ENCODE peak calls at places on chromosomes 3 and 15, in nine cellular contexts. K is neural crest cell; G is CD4-positive, alpha-beta T cell; Y is progenitor cell of endocrine pancreas; D is foreskin fibroblast; F is GM10248; M is CD8-positive, alpha-beta T cell; Q is mucosa of descending colon; O is tibial artery. S is an unnamed sample.

GRCh38 chr3:43176666-43177065 is 70.8 kb upstream of the POMGNT2 start:
- DNase-seq in K (no peak), G (no peak), Y (no peak), D (no peak), F (no peak), M (no peak), Q (no peak), O (no peak), S (no peak)

GRCh38 chr15:101446527-101447167 is 42.9 kb downstream of the PCSK6 start:
- DNase-seq in K (no peak), G (no peak), Y (no peak), D (no peak), F (no peak), M (no peak), Q (no peak), O (no peak), S (no peak)

GRCh38 chr15:51024735-51025453 is 69.8 kb downstream of the TNFAIP8L3 start:
- DNase-seq in K (no peak), G (no peak), Y (no peak), D (no peak), F (no peak), M (no peak), Q (no peak), O (no peak), S (no peak)

GRCh38 chr3:125129512-125129962 is 73.7 kb upstream of the HEG1 start:
- DNase-seq in K (no peak), G (no peak), Y (no peak), D (peak), F (no peak), M (no peak), Q (peak), O (peak), S (peak)

GRCh38 chr15:55990071-55990470 is 3.3 kb downstream of the NEDD4 start:
- DNase-seq in K (no peak), G (no peak), Y (no peak), D (no peak), F (no peak), M (no peak), Q (no peak), O (no peak), S (no peak)

GRCh38 chr3:153641321-153641720 is 479.3 kb downstream of the RAP2B start:
- DNase-seq in K (no peak), G (no peak), Y (no peak), D (no peak), F (no peak), M (no peak), Q (no peak), O (no peak), S (no peak)

GRCh38 chr3:143975549-143976152 is 4.0 kb downstream of the DIPK2A start:
- DNase-seq in K (no peak), G (no peak), Y (no peak), D (peak), F (no peak), M (no peak), Q (peak), O (no peak), S (no peak)

GRCh38 chr3:24086597-24087369 is 141.7 kb downstream of the NR1D2 start:
- DNase-seq in K (no peak), G (no peak), Y (no peak), D (peak), F (no peak), M (no peak), Q (no peak), O (no peak), S (no peak)

GRCh38 chr15:63006032-63006878 is 36.3 kb upstream of the TPM1 start:
- DNase-seq in K (no peak), G (no peak), Y (no peak), D (no peak), F (no peak), M (no peak), Q (no peak), O (no peak), S (no peak)

GRCh38 chr3:72748659-72749058 is 99.6 kb downstream of the SHQ1 start:
- DNase-seq in K (no peak), G (no peak), Y (no peak), D (no peak), F (no peak), M (no peak), Q (no peak), O (no peak), S (no peak)

GRCh38 chr15:48340111-48340510 is 8.9 kb downstream of the DUT start:
- DNase-seq in K (no peak), G (no peak), Y (no peak), D (no peak), F (no peak), M (no peak), Q (no peak), O (no peak), S (no peak)

GRCh38 chr3:27079427-27080105 is 289.6 kb downstream of the NEK10 start:
- DNase-seq in K (no peak), G (no peak), Y (no peak), D (peak), F (no peak), M (no peak), Q (no peak), O (no peak), S (no peak)

GRCh38 chr15:41851167-41851523 is 12.5 kb downstream of the PLA2G4B start:
- DNase-seq in K (no peak), G (no peak), Y (no peak), D (no peak), F (no peak), M (no peak), Q (no peak), O (no peak), S (no peak)

GRCh38 chr15:90030376-90030775 is 29.3 kb downstream of the ZNF710 start:
- DNase-seq in K (no peak), G (no peak), Y (no peak), D (no peak), F (no peak), M (no peak), Q (no peak), O (peak), S (no peak)

GRCh38 chr15:94582368-94582767 is 351.0 kb downstream of the MCTP2 start:
- DNase-seq in K (peak), G (no peak), Y (peak), D (no peak), F (peak), M (peak), Q (peak), O (no peak), S (no peak)

GRCh38 chr15:70343961-70344360 is 246.2 kb upstream of the TLE3 start:
- DNase-seq in K (no peak), G (no peak), Y (no peak), D (no peak), F (no peak), M (no peak), Q (no peak), O (no peak), S (no peak)

GRCh38 chr15:44394062-44394461 is 33.4 kb upstream of the CTDSPL2 start:
- DNase-seq in K (no peak), G (no peak), Y (no peak), D (no peak), F (no peak), M (no peak), Q (no peak), O (no peak), S (no peak)

GRCh38 chr15:58528197-58528870 is 96.5 kb downstream of the LIPC start:
- DNase-seq in K (no peak), G (no peak), Y (no peak), D (no peak), F (no peak), M (no peak), Q (peak), O (peak), S (no peak)

GRCh38 chr3:138594150-138594934 is at the start of gene CEP70:
- DNase-seq in K (peak), G (peak), Y (peak), D (peak), F (peak), M (peak), Q (peak), O (peak), S (peak)

GRCh38 chr3:120203016-120203415 is 82.0 kb downstream of the GPR156 start:
- DNase-seq in K (no peak), G (no peak), Y (no peak), D (peak), F (no peak), M (no peak), Q (peak), O (no peak), S (peak)

GRCh38 chr15:62524848-62525247 is 359.8 kb upstream of the C2CD4B start:
- DNase-seq in K (no peak), G (no peak), Y (no peak), D (peak), F (no peak), M (no peak), Q (no peak), O (no peak), S (no peak)

GRCh38 chr3:82329300-82329699 is 567.9 kb upstream of the GBE1 start:
- DNase-seq in K (no peak), G (no peak), Y (no peak), D (no peak), F (no peak), M (no peak), Q (no peak), O (no peak), S (no peak)
- TF ChIP-seq CTCF in K (peak), G (no peak), Y (peak), D (peak), F (no peak), M (no peak), Q (no peak), O (no peak), S (peak)

GRCh38 chr3:189340680-189341460 is 169.1 kb downstream of the TPRG1 start:
- DNase-seq in K (no peak), G (no peak), Y (no peak), D (no peak), F (no peak), M (no peak), Q (no peak), O (no peak), S (no peak)
- TF ChIP-seq CTCF in K (peak), G (peak), Y (peak), D (peak), F (no peak), M (no peak), Q (no peak), O (no peak), S (peak)

GRCh38 chr3:155853214-155854146 is 747 bp downstream of the SLC33A1 start:
- DNase-seq in K (peak), G (peak), Y (peak), D (no peak), F (no peak), M (peak), Q (peak), O (no peak), S (no peak)
- TF ChIP-seq CTCF in K (peak), G (peak), Y (peak), D (no peak), F (no peak), M (no peak), Q (no peak), O (no peak), S (no peak)

GRCh38 chr3:148958681-148959080 is 32.7 kb upstream of the GYG1 start:
- DNase-seq in K (no peak), G (no peak), Y (no peak), D (no peak), F (no peak), M (no peak), Q (no peak), O (no peak), S (no peak)

GRCh38 chr3:148957586-148957985 is 33.8 kb upstream of the GYG1 start:
- DNase-seq in K (no peak), G (no peak), Y (no peak), D (no peak), F (no peak), M (no peak), Q (no peak), O (no peak), S (no peak)

GRCh38 chr3:148962513-148962912 is 28.8 kb upstream of the GYG1 start:
- DNase-seq in K (no peak), G (no peak), Y (no peak), D (peak), F (no peak), M (no peak), Q (no peak), O (no peak), S (no peak)
- TF ChIP-seq CTCF in K (no peak), G (no peak), Y (no peak), D (no peak), F (no peak), M (no peak), Q (no peak), O (no peak), S (peak)

DNA sequence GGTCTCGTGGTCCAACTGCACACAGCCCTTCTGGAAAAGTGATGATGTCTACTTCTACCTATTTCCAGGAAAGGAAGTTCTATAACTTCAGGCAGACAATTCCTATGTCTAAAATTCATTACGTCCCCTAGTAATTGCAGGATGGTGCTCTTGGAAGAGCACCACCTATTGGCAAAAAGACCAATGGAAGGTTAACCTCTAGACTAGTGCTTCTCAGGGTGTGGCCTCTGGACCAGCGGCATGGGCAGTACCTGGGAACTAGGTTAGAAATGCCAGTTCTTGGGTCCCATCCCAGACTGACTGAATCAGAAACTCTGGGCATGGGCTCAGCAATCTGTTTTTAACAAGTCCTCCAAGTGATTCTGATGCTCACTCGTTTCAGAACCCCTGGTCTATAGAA is 258.3 kb upstream of the ICE2 start:
- DNase-seq in K (no peak), G (no peak), Y (no peak), D (no peak), F (no peak), M (no peak), Q (no peak), O (no peak), S (no peak)
- TF ChIP-seq CTCF in K (no peak), G (no peak), Y (no peak), D (no peak), F (no peak), M (no peak), Q (no peak), O (no peak), S (no peak)

S was measured in BJ.